ENCODE peak calls at places on chromosomes 11 and 22, in ten cellular contexts. N is kidney epithelial cell, T is A673, E is AG04449, C is progenitor cell of endocrine pancreas, H is IMR-90, P is bronchial epithelial cell, Y is pancreas, O is PC-3, L is coronary artery. S is an unnamed sample.

GRCh38 chr11:63502252-63502820 is 3.5 kb upstream of the LGALS12 start:
- DNase-seq in T (no peak), E (no peak), C (no peak), Y (no peak), N (no peak), O (no peak), L (no peak), H (no peak), P (no peak), S (no peak)

GRCh38 chr11:120169981-120170698 is 32.2 kb upstream of the TRIM29 start:
- DNase-seq in T (no peak), P (no peak), L (peak; percentile 69), N (no peak), E (no peak), Y (no peak), O (no peak), C (no peak), H (no peak), S (no peak)

GRCh38 chr11:36455658-36456111 is 54.4 kb downstream of the TRAF6 start:
- DNase-seq in O (peak; percentile 67), C (no peak), H (peak; percentile 98), Y (no peak), T (peak; percentile 89), P (peak; percentile 84), N (peak; percentile 96), E (peak; percentile 99), L (peak; percentile 97), S (peak; percentile 98)

GRCh38 chr11:62456630-62457029 is 37.8 kb downstream of the SCGB1A1 start:
- DNase-seq in T (no peak), Y (no peak), P (no peak), N (no peak), H (no peak), O (no peak), C (no peak), L (no peak), E (no peak), S (no peak)

GRCh38 chr11:2269601-2270321 is 627 bp downstream of the ASCL2 start:
- DNase-seq in E (no peak), O (peak; percentile 24), L (peak; percentile 72), T (peak; percentile 58), N (peak; percentile 5), C (peak; percentile 44), P (peak; percentile 47), H (peak; percentile 55), Y (peak; percentile 71), S (peak; percentile 39)

GRCh38 chr11:65112226-65112550 is 516 bp downstream of the TM7SF2 start:
- DNase-seq in P (no peak), C (no peak), Y (no peak), T (no peak), H (no peak), O (no peak), N (no peak), L (no peak), E (no peak), S (no peak)

GRCh38 chr11:75371930-75372876 is 20.7 kb upstream of the ARRB1 start:
- DNase-seq in H (no peak), O (peak; percentile 97), Y (no peak), N (no peak), T (no peak), P (peak; percentile 91), L (no peak), E (no peak), C (no peak), S (peak; percentile 72)

GRCh38 chr11:76419896-76420295 is 24.9 kb upstream of the EMSY start:
- DNase-seq in C (no peak), T (peak; percentile 35), E (no peak), P (peak; percentile 10), Y (no peak), N (no peak), H (no peak), O (peak; percentile 32), L (no peak), S (peak; percentile 3)

GRCh38 chr11:63874511-63874910 is 35.6 kb downstream of the MARK2 start:
- DNase-seq in P (no peak), Y (no peak), L (no peak), H (no peak), T (no peak), O (no peak), E (no peak), C (no peak), N (no peak), S (no peak)

GRCh38 chr22:45200862-45201511 is 37.3 kb downstream of the NUP50 start:
- DNase-seq in O (peak; percentile 77), L (no peak), C (no peak), E (peak; percentile 58), N (no peak), P (peak; percentile 50), T (no peak), H (peak; percentile 98), Y (no peak), S (peak; percentile 83)

GRCh38 chr11:111438168-111438567 is 59.1 kb upstream of the POU2AF1 start:
- DNase-seq in P (no peak), L (no peak), N (no peak), E (no peak), C (no peak), Y (no peak), H (no peak), O (no peak), T (no peak), S (no peak)

GRCh38 chr22:47448231-47449035 is 686.0 kb downstream of the TBC1D22A start:
- DNase-seq in O (no peak), T (no peak), H (no peak), L (no peak), N (no peak), E (no peak), C (no peak), Y (no peak), P (no peak), S (no peak)

GRCh38 chr11:27427183-27427980 is 45.2 kb downstream of the LGR4 start:
- DNase-seq in N (no peak), Y (no peak), P (peak; percentile 59), L (no peak), O (no peak), E (peak; percentile 33), T (no peak), C (no peak), H (peak; percentile 34), S (peak; percentile 66)

GRCh38 chr22:45632791-45633515 is 38.7 kb upstream of the ATXN10 start:
- DNase-seq in L (no peak), Y (no peak), O (no peak), E (no peak), C (no peak), T (no peak), N (no peak), H (no peak), P (no peak), S (peak; percentile 47)

GRCh38 chr11:8682219-8683114 is at the start of the genes RPL27A and TRIM66:
- DNase-seq in T (peak; percentile 96), H (peak; percentile 95), E (peak; percentile 72), L (peak; percentile 99), P (peak; percentile 85), O (peak; percentile 93), N (peak; percentile 74), C (peak; percentile 98), Y (peak; percentile 100), S (peak; percentile 97)
- TF ChIP-seq CTCF in T (no peak), H (peak; percentile 10), E (peak; percentile 26), L (no peak), P (peak; percentile 15), O (no peak), N (no peak), C (peak; percentile 17), Y (no peak), S (peak; percentile 15)

GRCh38 chr11:47330002-47330911 is 22.2 kb downstream of the MYBPC3 start:
- DNase-seq in Y (no peak), H (peak; percentile 29), C (no peak), E (no peak), N (no peak), P (peak; percentile 20), O (no peak), L (peak; percentile 57), T (no peak), S (peak; percentile 21)
- TF ChIP-seq CTCF in Y (no peak), H (no peak), C (no peak), E (no peak), N (peak; percentile 17), P (no peak), O (no peak), L (no peak), T (no peak), S (no peak)

GRCh38 chr11:104152941-104153340 is 11.0 kb downstream of the PDGFD start:
- DNase-seq in P (no peak), Y (no peak), O (no peak), E (no peak), C (no peak), N (no peak), L (no peak), H (no peak), T (peak; percentile 79), S (no peak)

GRCh38 chr11:104148074-104148473 is 15.9 kb downstream of the PDGFD start:
- DNase-seq in P (peak; percentile 25), N (no peak), L (no peak), C (no peak), O (peak; percentile 45), T (no peak), E (no peak), H (peak; percentile 74), Y (no peak), S (peak; percentile 59)

GRCh38 chr11:104154296-104154695 is 9.7 kb downstream of the PDGFD start:
- DNase-seq in P (no peak), L (no peak), N (no peak), E (no peak), C (no peak), T (peak; percentile 70), H (no peak), O (no peak), Y (no peak), S (no peak)

GRCh38 chr11:104148696-104149095 is 15.3 kb downstream of the PDGFD start:
- DNase-seq in H (no peak), O (no peak), L (no peak), T (no peak), Y (no peak), N (no peak), E (no peak), C (no peak), P (no peak), S (no peak)

GRCh38 chr11:104151404-104152204 is 12.3 kb downstream of the PDGFD start:
- DNase-seq in H (no peak), T (peak; percentile 58), N (no peak), Y (no peak), P (peak; percentile 39), E (no peak), O (peak; percentile 48), C (no peak), L (no peak), S (peak; percentile 43)
- TF ChIP-seq CTCF in H (peak; percentile 50), T (peak; percentile 73), N (peak; percentile 27), Y (no peak), P (peak; percentile 18), E (peak; percentile 20), O (peak; percentile 73), C (peak; percentile 33), L (no peak), S (peak; percentile 21)

GRCh38 chr22:35253946-35254345 is 3.3 kb upstream of the HMGXB4 start:
- DNase-seq in Y (no peak), P (no peak), O (no peak), H (no peak), N (no peak), E (no peak), T (no peak), L (no peak), C (no peak), S (no peak)

GRCh38 chr22:35257002-35257320 is 332 bp upstream of the HMGXB4 start:
- DNase-seq in E (no peak), Y (no peak), L (no peak), H (no peak), P (no peak), T (no peak), O (no peak), C (no peak), N (no peak), S (no peak)

GRCh38 chr22:35258144-35258988 is 1.1 kb downstream of the HMGXB4 start:
- DNase-seq in H (peak; percentile 11), P (peak; percentile 21), L (no peak), Y (no peak), E (no peak), C (no peak), N (peak; percentile 0), O (peak; percentile 25), T (peak; percentile 57), S (peak; percentile 22)

GRCh38 chr22:35257321-35258143 is at the start of gene HMGXB4:
- DNase-seq in O (peak; percentile 78), L (peak; percentile 88), Y (peak; percentile 90), E (peak; percentile 38), N (peak; percentile 16), P (peak; percentile 66), C (peak; percentile 76), H (peak; percentile 86), T (peak; percentile 96), S (peak; percentile 91)
- TF ChIP-seq CTCF in O (no peak), L (no peak), Y (no peak), E (peak; percentile 5), N (peak; percentile 6), P (no peak), C (peak; percentile 38), H (peak; percentile 6), T (no peak), S (no peak)